ENCODE peak calls at places on chromosomes 11 and 22, in eight cellular contexts. V is GDM1; F is pancreas; U is amniotic stem cell; R is naive B cell; M is naive thymus-derived CD4-positive, alpha-beta T cell; N is DMS153; X is Caki2. I is an unnamed sample.

GRCh38 chr22:19108807-19109197 is 13.4 kb downstream of the DGCR2 start:
- DNase-seq in V (no peak), F (no peak), U (no peak), R (no peak), M (no peak), N (no peak), X (no peak), I (no peak)

GRCh38 chr11:64538501-64538951 is 52.5 kb upstream of the SLC22A12 start:
- DNase-seq in V (peak; percentile 85), F (no peak), U (no peak), R (no peak), M (no peak), N (no peak), X (no peak), I (no peak)

GRCh38 chr11:64602466-64603070 is 11.5 kb downstream of the SLC22A12 start:
- DNase-seq in V (no peak), F (no peak), U (no peak), R (no peak), M (no peak), N (no peak), X (no peak), I (no peak)

GRCh38 chr11:65316979-65317786 is 2.5 kb downstream of the CDC42EP2 start:
- DNase-seq in V (no peak), F (peak; percentile 37), U (no peak), R (no peak), M (no peak), N (peak; percentile 39), X (peak; percentile 60), I (peak; percentile 85)

GRCh38 chr11:46450846-46451470 is 59.4 kb upstream of the CHRM4 start:
- DNase-seq in V (no peak), F (no peak), U (no peak), R (no peak), M (no peak), N (no peak), X (no peak), I (no peak)

GRCh38 chr11:119087747-119088241 is 3.1 kb downstream of the HMBS start:
- DNase-seq in V (no peak), F (no peak), U (no peak), R (no peak), M (no peak), N (no peak), X (no peak), I (no peak)

GRCh38 chr11:19437760-19438159 is 197.0 kb upstream of the E2F8 start:
- DNase-seq in V (no peak), F (no peak), U (peak; percentile 41), R (no peak), M (no peak), N (no peak), X (peak; percentile 44), I (no peak)

GRCh38 chr11:36456136-36456535 is 53.9 kb downstream of the TRAF6 start:
- DNase-seq in V (no peak), F (no peak), U (no peak), R (no peak), M (no peak), N (no peak), X (no peak), I (no peak)